ENCODE peak calls at places on chromosome 12, in seven cellular contexts. C, Q, O, W, Y, L and N are unnamed samples. For H3K4me1, the result is how much of the 10 kb centered on the place peaks cover.

GRCh38 chr12:31008241-31008711 is 65.4 kb upstream of the DDX11 start:
- DNase-seq in C (no peak), L (peak), Q (no peak), W (no peak), Y (no peak), O (no peak), N (no peak)

GRCh38 chr12:89351489-89352241 is 636 bp downstream of the DUSP6 start:
- DNase-seq in C (no peak), W (peak), Y (no peak), O (peak), L (peak), Q (peak), N (no peak)

GRCh38 chr12:69583203-69583602 is 2.1 kb upstream of the CCT2 start:
- DNase-seq in Y (no peak), Q (no peak), C (no peak), O (no peak), L (no peak), W (no peak), N (no peak)

GRCh38 chr12:66196806-66197205 is 7.8 kb downstream of the IRAK3 start:
- DNase-seq in Y (no peak), L (no peak), C (no peak), W (no peak), Q (no peak), O (no peak), N (no peak)

GRCh38 chr12:46219892-46220655 is 48.8 kb downstream of the SLC38A1 start:
- DNase-seq in C (no peak), Q (peak), O (peak), L (no peak), Y (no peak), W (no peak), N (no peak)

GRCh38 chr12:113340061-113340460 is 5.2 kb upstream of the SLC8B1 start:
- DNase-seq in O (no peak), L (no peak), C (no peak), Q (no peak), W (no peak), Y (no peak), N (no peak)

GRCh38 chr12:13547283-13547682 is 350.8 kb downstream of the EMP1 start:
- DNase-seq in C (no peak), Y (no peak), Q (no peak), L (no peak), O (no peak), W (no peak), N (no peak)

GRCh38 chr12:45416161-45416560 is 200.3 kb downstream of the ANO6 start:
- DNase-seq in O (no peak), W (no peak), Y (no peak), C (no peak), Q (no peak), L (no peak), N (no peak)

GRCh38 chr12:31588976-31589375 is 2.0 kb downstream of the DENND5B start:
- DNase-seq in L (no peak), O (no peak), C (no peak), Y (no peak), Q (no peak), W (no peak), N (no peak)

GRCh38 chr12:53102883-53103807 is at the start of gene SOAT2:
- DNase-seq in C (no peak), O (no peak), Y (no peak), Q (no peak), W (no peak), L (peak), N (no peak)

GRCh38 chr12:74539765-74540526 is 2.3 kb downstream of the ATXN7L3B start:
- DNase-seq in L (no peak), Q (no peak), W (peak), Y (no peak), O (no peak), C (no peak), N (no peak)

GRCh38 chr12:105485321-105485910 is 154.9 kb downstream of the C12orf75 start:
- DNase-seq in C (peak), L (no peak), Q (peak), O (peak), W (peak), Y (no peak), N (peak)

GRCh38 chr12:30694971-30695326 is 720 bp downstream of the IPO8 start:
- DNase-seq in L (peak), Y (no peak), Q (peak), C (peak), O (peak), W (peak), N (peak)

GRCh38 chr12:63149884-63150254 is 1.1 kb downstream of the AVPR1A start:
- DNase-seq in W (peak), O (no peak), L (no peak), Y (no peak), Q (no peak), C (no peak), N (no peak)

GRCh38 chr12:49636979-49637378 is 13.6 kb downstream of the PRPF40B start:
- DNase-seq in O (peak), L (peak), W (peak), Q (peak), Y (no peak), C (peak), N (peak)

GRCh38 chr12:130972589-130972950 is 18.9 kb downstream of the ADGRD1 start:
- DNase-seq in Y (no peak), C (no peak), L (peak), O (no peak), Q (no peak), W (no peak), N (no peak)

GRCh38 chr12:68482014-68482413 is 128.7 kb upstream of the RAP1B start:
- DNase-seq in L (no peak), W (no peak), O (no peak), Y (no peak), Q (no peak), C (no peak), N (no peak)

GRCh38 chr12:24255920-24256635 is 306.6 kb upstream of the SOX5 start:
- DNase-seq in C (no peak), W (no peak), Y (no peak), L (no peak), O (no peak), Q (no peak), N (no peak)

GRCh38 chr12:26091837-26092236 is 33.0 kb downstream of the BHLHE41 start:
- DNase-seq in C (no peak), Y (no peak), Q (no peak), O (no peak), W (no peak), L (no peak), N (no peak)
- TF ChIP-seq CTCF in C (no peak), Y (no peak), Q (peak), O (no peak), W (no peak), L (peak), N (no peak)

DNA sequence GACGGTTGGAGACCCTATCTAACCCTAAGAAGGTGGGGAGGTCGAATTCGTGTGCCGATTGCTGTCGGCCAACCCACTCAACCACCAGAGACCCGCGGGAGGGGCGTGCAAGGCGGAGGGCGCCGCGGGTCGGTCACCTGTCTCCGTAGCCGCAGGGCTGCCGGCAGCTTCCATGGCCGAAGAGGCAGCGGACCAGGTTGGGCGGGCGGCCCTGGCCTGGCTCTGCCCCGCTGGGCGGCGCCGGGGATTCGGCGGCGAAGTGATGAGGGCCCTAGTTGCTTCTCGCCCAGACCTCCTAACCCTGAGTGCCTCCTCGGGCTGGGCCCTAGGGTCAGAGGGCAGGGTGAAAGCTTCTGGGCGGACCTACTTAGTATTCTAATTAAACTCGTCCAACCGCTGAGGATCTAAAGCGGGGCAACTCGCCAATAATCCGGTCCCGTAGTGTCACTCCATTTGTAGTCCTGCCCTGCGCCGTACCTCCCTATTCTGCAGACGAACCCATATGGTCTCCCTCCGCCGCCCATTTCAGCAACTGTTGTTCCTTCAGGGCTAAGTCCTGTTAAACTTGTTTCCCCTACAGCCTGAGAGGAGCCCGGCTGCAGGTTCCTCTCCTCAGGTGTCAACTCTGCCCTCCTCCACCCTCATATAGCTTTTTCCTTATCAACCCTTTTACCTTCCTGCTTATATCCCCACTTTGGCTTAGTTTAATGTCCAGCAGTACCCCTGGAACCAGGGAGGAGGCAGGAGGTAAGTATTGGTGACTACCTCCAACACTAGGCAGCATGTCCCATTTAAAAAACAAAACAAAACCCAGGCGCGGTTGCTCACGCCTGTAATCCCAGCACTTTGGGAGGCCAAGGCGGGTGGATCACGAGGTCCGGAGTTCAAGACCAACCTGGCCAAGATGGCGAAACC is at the start of gene PYM1:
- DNase-seq in C (peak), O (peak), Y (peak), W (peak), L (peak), Q (peak), N (peak)
- TF ChIP-seq POLR2A in C (no peak), O (peak), Y (peak), W (peak), L (peak), Q (no peak), N (peak)

DNA sequence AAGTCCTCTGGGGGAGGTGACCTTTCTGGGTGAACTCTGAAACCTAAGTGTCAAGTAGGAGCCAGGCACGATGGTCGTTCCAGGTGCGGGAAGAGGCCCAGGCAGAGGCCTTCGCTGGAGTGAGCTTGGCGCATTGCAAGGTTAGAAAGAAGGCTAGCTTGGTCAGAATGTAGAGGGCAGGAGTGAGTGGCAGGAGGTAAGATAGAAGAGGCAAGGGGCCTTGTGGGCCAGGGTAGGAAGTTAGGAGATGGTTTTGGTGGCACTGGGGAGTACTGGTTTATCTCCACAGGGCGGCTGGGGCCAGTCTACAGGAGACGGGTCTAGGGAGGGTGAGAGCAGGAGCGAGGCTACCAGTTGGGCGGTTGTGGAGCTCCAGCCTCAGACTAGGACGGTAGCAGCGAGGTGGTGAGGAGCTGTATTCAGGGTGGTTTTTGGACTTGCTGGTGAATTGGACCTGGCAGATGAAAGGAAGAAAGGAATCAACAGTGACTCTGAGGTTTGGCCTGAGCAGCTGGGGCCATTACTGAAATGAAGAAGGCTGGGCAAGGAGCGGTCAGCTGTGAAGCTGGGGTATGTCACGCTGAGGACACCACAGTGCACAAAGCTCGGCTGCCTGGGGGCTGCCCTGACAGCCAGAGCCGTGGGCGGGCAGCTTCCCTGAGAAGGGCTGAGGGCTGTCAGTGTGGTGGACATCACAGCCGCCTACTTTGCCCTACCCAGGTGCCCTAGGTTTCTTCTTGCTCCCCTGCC is 9.1 kb downstream of the MLXIP start:
- DNase-seq in Q (no peak), C (no peak), W (no peak), O (no peak), L (peak), Y (no peak), N (peak)
- H3K4me1 ChIP-seq in Q (under half), C (half or more), W (half or more), O (half or more), L (under half), Y (half or more), N (half or more)

DNA sequence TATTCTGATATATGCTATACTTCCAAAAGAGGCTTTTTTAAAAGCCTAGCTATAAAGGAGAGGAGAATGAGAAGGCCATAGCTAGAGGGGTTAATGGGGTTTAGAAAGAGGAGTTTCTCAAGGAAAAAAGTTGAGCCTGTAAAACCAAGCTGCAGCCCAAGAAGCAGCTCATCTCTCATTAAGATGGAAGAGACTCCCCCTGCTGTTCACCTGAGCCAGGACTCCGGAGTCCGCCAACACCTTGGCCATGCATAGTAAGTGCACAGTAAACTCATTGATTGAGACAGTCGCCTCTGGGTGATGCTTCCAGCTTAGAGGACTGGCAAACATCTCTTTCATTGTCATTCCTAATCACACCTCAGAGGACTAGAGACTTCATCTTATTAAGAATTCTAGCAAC is 46.2 kb downstream of the ANO2 start:
- DNase-seq in Y (no peak), L (no peak), W (no peak), O (peak), Q (no peak), C (no peak), N (no peak)
- TF ChIP-seq CTCF in Y (no peak), L (no peak), W (no peak), O (no peak), Q (no peak), C (no peak), N (no peak)

DNA sequence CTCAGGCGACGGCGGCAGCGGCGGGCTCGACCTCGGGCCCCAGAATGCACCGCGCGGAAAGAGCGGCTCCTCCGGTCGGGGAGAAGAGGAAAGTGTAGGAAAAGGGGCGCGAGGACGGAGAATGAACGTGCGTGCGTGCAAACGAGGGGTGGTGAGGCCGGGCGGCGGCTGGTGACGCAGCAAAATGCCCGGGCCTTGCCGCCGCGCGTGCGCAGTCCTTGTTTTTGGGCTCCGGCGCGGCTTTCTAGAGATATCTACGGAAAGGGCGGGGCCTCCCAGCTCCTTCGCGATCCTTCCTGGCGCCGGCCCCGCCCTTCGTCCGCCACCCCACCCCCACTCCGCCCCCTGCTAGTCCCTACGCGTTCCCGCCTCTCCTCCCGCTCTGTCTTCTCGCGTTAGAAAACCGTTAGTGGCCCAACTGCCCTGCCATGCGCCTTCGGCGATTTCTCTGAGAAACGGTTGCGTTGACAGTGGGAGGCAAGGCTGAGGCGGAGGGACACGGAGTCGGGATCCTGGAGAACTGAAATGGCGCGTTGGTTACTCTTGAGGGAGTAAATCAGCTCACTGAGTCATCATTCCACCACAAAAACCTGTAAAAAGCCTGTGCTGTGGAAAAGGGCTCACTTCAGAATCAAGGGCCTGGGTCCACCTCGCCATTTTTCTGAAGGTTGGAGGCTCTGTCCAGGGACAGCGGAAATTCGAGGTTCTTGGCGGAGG is at the start of gene PTGES3:
- DNase-seq in O (peak), Y (peak), L (peak), C (peak), Q (peak), W (peak), N (peak)
- TF ChIP-seq POLR2A in O (peak), Y (peak), L (peak), C (no peak), Q (peak), W (peak), N (peak)

DNA sequence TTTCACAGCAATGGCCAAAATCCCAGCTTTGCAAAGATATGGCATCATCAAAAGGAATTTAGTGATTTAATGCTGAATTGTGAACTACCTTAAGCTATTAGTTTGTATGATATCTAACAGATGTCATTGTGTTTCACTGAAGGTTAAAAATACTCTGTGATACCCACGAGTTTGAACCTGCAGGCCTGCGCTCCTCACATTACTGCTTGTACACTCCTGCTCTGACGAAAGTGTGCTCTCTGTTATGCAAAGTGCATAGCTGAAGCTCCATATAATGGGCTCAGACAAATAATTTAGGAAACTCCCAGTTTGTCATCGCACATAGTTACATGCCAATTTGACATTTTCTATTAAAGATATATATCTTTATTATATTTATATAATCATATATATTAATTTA is 52.2 kb downstream of the SPPL3 start:
- DNase-seq in L (no peak), Q (no peak), C (no peak), W (no peak), O (no peak), Y (no peak), N (peak)
- H3K4me1 ChIP-seq in L (under half), Q (under half), C (half or more), W (under half), O (under half), Y (half or more), N (half or more)

GRCh38 chr12:20189767-20190166 is 178.6 kb upstream of the PDE3A start:
- DNase-seq in O (no peak), L (no peak), C (no peak), W (no peak), Q (no peak), Y (no peak), N (no peak)
- TF ChIP-seq CTCF in O (no peak), L (no peak), C (no peak), W (no peak), Q (no peak), Y (no peak), N (no peak)

GRCh38 chr12:1594045-1594294 is 411 bp downstream of the FBXL14 start:
- DNase-seq in L (peak), W (peak), Y (no peak), Q (no peak), C (no peak), O (peak), N (peak)
- TF ChIP-seq POLR2A in L (no peak), W (peak), Y (no peak), Q (no peak), C (no peak), O (no peak), N (peak)